ENCODE peak calls at places on chromosome 5, in eight cellular contexts. D is HCT116, B is GM23248, R is SK-N-SH, S is neuronal stem cell, K is IMR-90, E is astrocyte, M is H9. U is an unnamed sample.

GRCh38 chr5:73376618-73377170 is 71.9 kb downstream of the FOXD1 start:
- DNase-seq in D (no peak), B (peak), R (no peak), S (no peak), K (peak), E (peak), M (no peak), U (no peak)

GRCh38 chr5:2131826-2132496 is 249.2 kb upstream of the IRX4 start:
- DNase-seq in D (no peak), B (no peak), R (no peak), S (no peak), K (no peak), E (no peak), M (no peak), U (no peak)

GRCh38 chr5:4879693-4880303 is 260.3 kb upstream of the ADAMTS16 start:
- DNase-seq in D (peak), B (peak), R (peak), S (peak), K (peak), E (peak), M (peak), U (peak)

GRCh38 chr5:135491552-135492318 is 39.6 kb upstream of the TIFAB start:
- DNase-seq in D (no peak), B (no peak), R (peak), S (no peak), K (no peak), E (no peak), M (peak), U (no peak)

GRCh38 chr5:164233796-164234195 is 728.4 kb downstream of the MAT2B start:
- DNase-seq in D (no peak), B (no peak), R (no peak), S (no peak), K (no peak), E (peak), M (no peak), U (no peak)

GRCh38 chr5:157924931-157925729 is 66.2 kb upstream of the CLINT1 start:
- DNase-seq in D (no peak), B (peak), R (no peak), S (no peak), K (no peak), E (no peak), M (no peak), U (no peak)

GRCh38 chr5:168793844-168794837 is 215.0 kb upstream of the PANK3 start:
- DNase-seq in D (no peak), B (peak), R (no peak), S (no peak), K (peak), E (peak), M (no peak), U (no peak)

GRCh38 chr5:177520906-177521513 is 4.2 kb upstream of the DDX41 start:
- DNase-seq in D (no peak), B (peak), R (no peak), S (no peak), K (no peak), E (no peak), M (no peak), U (no peak)

GRCh38 chr5:53126514-53126913 is 17.0 kb upstream of the MOCS2 start:
- DNase-seq in D (no peak), B (peak), R (no peak), S (no peak), K (peak), E (peak), M (no peak), U (no peak)

GRCh38 chr5:142235050-142235797 is 89.6 kb downstream of the SPRY4 start:
- DNase-seq in D (no peak), B (peak), R (no peak), S (peak), K (no peak), E (peak), M (peak), U (no peak)

GRCh38 chr5:960551-960950 is 48.1 kb upstream of the NKD2 start:
- DNase-seq in D (no peak), B (no peak), R (peak), S (no peak), K (no peak), E (no peak), M (peak), U (no peak)

GRCh38 chr5:74725331-74725730 is 40.3 kb downstream of the HEXB start:
- DNase-seq in D (no peak), B (no peak), R (no peak), S (no peak), K (peak), E (peak), M (no peak), U (no peak)

GRCh38 chr5:131679911-131680310 is 44.9 kb upstream of the RAPGEF6 start:
- DNase-seq in D (no peak), B (peak), R (peak), S (no peak), K (peak), E (peak), M (no peak), U (no peak)

GRCh38 chr5:125317546-125317995 is 571.1 kb upstream of the ZNF608 start:
- DNase-seq in D (no peak), B (no peak), R (no peak), S (peak), K (peak), E (peak), M (peak), U (no peak)

GRCh38 chr5:52786937-52787599 is 648 bp upstream of the ITGA1 start:
- DNase-seq in D (peak), B (peak), R (no peak), S (no peak), K (peak), E (no peak), M (peak), U (peak)

GRCh38 chr5:112594060-112594850 is 143.4 kb upstream of the APC start:
- DNase-seq in D (no peak), B (peak), R (peak), S (no peak), K (no peak), E (peak), M (no peak), U (peak)

GRCh38 chr5:83331842-83332241 is 139.7 kb upstream of the VCAN start:
- DNase-seq in D (no peak), B (peak), R (peak), S (no peak), K (peak), E (peak), M (no peak), U (no peak)

GRCh38 chr5:139664727-139665351 is 16.7 kb downstream of the CXXC5 start:
- DNase-seq in D (no peak), B (no peak), R (peak), S (no peak), K (no peak), E (no peak), M (no peak), U (no peak)

GRCh38 chr5:108451269-108451668 is 69.4 kb upstream of the FBXL17 start:
- DNase-seq in D (no peak), B (peak), R (no peak), S (no peak), K (no peak), E (no peak), M (no peak), U (no peak)

GRCh38 chr5:73155541-73156222 is 17.3 kb upstream of the TMEM174 start:
- DNase-seq in D (no peak), B (no peak), R (no peak), S (no peak), K (no peak), E (no peak), M (no peak), U (no peak)

GRCh38 chr5:149550608-149551226 is 522 bp downstream of the CSNK1A1 start:
- DNase-seq in D (no peak), B (peak), R (peak), S (no peak), K (no peak), E (no peak), M (no peak), U (peak)

GRCh38 chr5:93580387-93581100 is 475 bp downstream of the NR2F1-AS1 start:
- DNase-seq in D (no peak), B (peak), R (peak), S (no peak), K (peak), E (no peak), M (no peak), U (no peak)

DNA sequence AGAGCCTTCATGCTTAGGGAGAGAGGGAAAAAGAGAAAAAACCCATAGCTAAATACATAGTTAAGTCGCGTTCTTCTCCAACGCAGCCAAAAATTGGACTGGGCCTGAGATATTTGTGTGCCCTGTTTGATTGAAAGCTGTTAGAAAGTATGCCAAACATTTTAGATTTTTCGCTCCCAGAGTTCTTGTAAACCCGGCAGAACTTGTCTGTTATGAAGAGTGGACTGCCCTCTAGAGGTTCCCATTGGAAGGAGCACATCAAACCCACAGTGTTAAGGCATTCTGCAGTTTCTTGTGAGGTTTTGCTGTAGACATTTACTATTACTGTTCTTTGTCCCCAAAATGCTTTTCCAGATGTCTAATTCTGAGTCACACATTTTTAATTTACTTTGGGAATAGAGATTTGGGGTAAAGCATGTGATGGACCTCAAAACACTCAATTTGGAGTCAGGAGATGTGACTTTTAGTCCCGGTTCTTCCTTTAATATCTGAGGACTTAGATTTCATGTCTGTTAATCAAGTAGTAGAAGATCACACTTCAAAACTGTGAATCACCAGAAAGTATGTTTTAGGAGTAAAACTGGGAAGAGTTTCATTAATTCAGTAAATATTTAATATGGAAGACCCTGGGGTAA is 96.6 kb downstream of the PCSK1 start:
- DNase-seq in D (peak), B (peak), R (peak), S (peak), K (peak), E (peak), M (peak), U (peak)
- H3K9ac ChIP-seq in D (no peak), B (peak), R (peak), S (no peak), K (peak), E (peak), M (no peak), U (no peak)

GRCh38 chr5:178940569-178941360 is at the start of gene ZNF454:
- DNase-seq in D (no peak), B (peak), R (peak), S (peak), K (peak), E (peak), M (no peak), U (no peak)

DNA sequence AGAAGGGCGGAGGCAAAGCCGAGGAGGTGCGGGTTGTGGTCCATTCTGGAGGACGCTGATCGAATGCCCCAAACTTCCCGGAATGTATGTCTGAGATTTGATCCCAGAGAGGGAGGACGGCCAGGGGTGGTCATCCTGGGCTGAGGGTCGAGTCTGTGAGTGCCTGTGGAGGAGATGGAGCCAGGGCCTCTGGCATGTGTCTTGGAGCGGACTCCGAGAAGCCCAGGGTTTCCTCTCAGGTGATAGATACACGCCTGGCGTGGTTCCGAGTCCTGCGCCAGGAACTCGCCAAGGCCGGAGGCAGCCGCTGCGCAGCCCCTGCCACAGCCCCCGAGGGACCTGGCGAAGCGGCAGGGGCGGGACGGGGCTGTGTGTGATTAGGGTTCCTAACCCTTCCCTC is 363 bp downstream of the ZNF454 start:
- DNase-seq in D (no peak), B (peak), R (no peak), S (no peak), K (no peak), E (peak), M (no peak), U (no peak)
- H2AFZ ChIP-seq in D (no peak), B (peak), R (no peak), S (peak), K (peak), E (peak), M (no peak), U (no peak)

GRCh38 chr5:95861221-95861857 is 38.8 kb upstream of the GLRX start:
- DNase-seq in D (peak), B (peak), R (no peak), S (no peak), K (peak), E (peak), M (no peak), U (no peak)
- H3K9ac ChIP-seq in D (no peak), B (peak), R (peak), S (no peak), K (peak), E (peak), M (no peak), U (no peak)

GRCh38 chr5:41193462-41194166 is 19.7 kb downstream of the C6 start:
- DNase-seq in D (no peak), B (peak), R (no peak), S (no peak), K (peak), E (peak), M (no peak), U (no peak)
- H2AFZ ChIP-seq in D (no peak), B (no peak), R (no peak), S (no peak), K (peak), E (no peak), M (no peak), U (no peak)

DNA sequence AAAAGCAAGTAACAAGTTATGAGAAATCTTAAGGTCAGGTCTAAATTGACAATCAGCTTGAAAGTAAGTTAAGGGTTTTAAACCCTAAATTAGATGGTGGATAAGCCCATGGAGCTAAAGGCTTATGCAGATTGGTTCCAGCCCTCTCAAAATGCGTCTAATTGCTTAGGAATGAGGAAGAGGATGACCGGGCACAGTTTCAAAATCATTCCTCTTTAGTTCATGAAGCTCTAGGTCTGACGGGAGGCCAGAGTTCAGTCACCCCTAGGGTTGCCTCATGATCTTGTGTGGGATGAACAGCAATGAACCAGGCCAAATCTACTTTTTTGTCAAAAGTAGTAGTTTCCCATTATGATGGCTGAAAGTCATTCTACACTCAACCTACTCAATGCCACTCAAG is 75.4 kb downstream of the SLC38A9 start:
- DNase-seq in D (no peak), B (peak), R (no peak), S (no peak), K (peak), E (no peak), M (no peak), U (no peak)
- H3K9ac ChIP-seq in D (no peak), B (no peak), R (no peak), S (no peak), K (no peak), E (no peak), M (no peak), U (no peak)